ENCODE peak calls at places on chromosomes 4 and X, in six cellular contexts. T is K562, F is A549, P is endothelial cell of umbilical vein, C is GM12878, I is HepG2. R is an unnamed sample.

GRCh38 chr4:47032405-47033106 is 1.2 kb downstream of the GABRB1 start:
- DNase-seq in C (no peak), I (peak; percentile 37), P (peak; percentile 38), F (peak; percentile 4), T (peak; percentile 8), R (peak; percentile 60)

GRCh38 chr4:174055344-174055743 is 228.1 kb downstream of the FBXO8 start:
- DNase-seq in P (no peak), C (no peak), I (no peak), F (no peak), T (no peak), R (no peak)

GRCh38 chr4:123505077-123505456 is 108.5 kb downstream of the SPRY1 start:
- DNase-seq in F (no peak), I (peak; percentile 76), P (no peak), C (no peak), T (no peak), R (no peak)

GRCh38 chr4:118964891-118965411 is 76.3 kb downstream of the SYNPO2 start:
- DNase-seq in T (no peak), C (no peak), F (no peak), I (no peak), P (no peak), R (no peak)

GRCh38 chrX:101409043-101409442 is 1.0 kb downstream of the HNRNPH2 start:
- DNase-seq in P (no peak), I (no peak), T (no peak), F (no peak), C (no peak), R (no peak)

GRCh38 chrX:135556055-135556454 is 35.6 kb downstream of the INTS6L start:
- DNase-seq in P (no peak), F (no peak), I (no peak), C (no peak), T (no peak), R (peak; percentile 42)

GRCh38 chrX:16839852-16840460 is 30.2 kb downstream of the RBBP7 start:
- DNase-seq in F (no peak), C (no peak), I (no peak), T (no peak), P (no peak), R (peak; percentile 32)

GRCh38 chr4:10074767-10075105 is 41.9 kb downstream of the WDR1 start:
- DNase-seq in I (no peak), T (peak; percentile 40), P (peak; percentile 53), C (no peak), F (peak; percentile 41), R (peak; percentile 34)

GRCh38 chrX:72201836-72202536 is 20.4 kb downstream of the PIN4 start:
- DNase-seq in T (no peak), I (no peak), F (no peak), C (no peak), P (peak; percentile 66), R (no peak)

GRCh38 chr4:137509855-137510282 is 22.4 kb downstream of the PCDH18 start:
- DNase-seq in P (no peak), I (no peak), C (no peak), F (no peak), T (no peak), R (no peak)

GRCh38 chrX:115400960-115401359 is 111.4 kb downstream of the LUZP4 start:
- DNase-seq in P (no peak), T (no peak), F (no peak), I (no peak), C (no peak), R (no peak)

GRCh38 chr4:23039813-23040212 is 347.1 kb downstream of the GBA3 start:
- DNase-seq in C (no peak), T (no peak), P (no peak), I (no peak), F (no peak), R (no peak)

GRCh38 chrX:39772057-39772832 is 325.5 kb downstream of the BCOR start:
- DNase-seq in T (peak; percentile 55), F (no peak), C (no peak), I (peak; percentile 81), P (peak; percentile 44), R (peak; percentile 90)

GRCh38 chr4:53313510-53313909 is 52.4 kb downstream of the SCFD2 start:
- DNase-seq in I (peak; percentile 43), C (no peak), T (peak; percentile 33), F (peak; percentile 5), P (no peak), R (peak; percentile 37)

GRCh38 chr4:146073517-146073916 is 102.0 kb upstream of the LSM6 start:
- DNase-seq in T (no peak), C (no peak), F (no peak), P (no peak), I (no peak), R (no peak)

GRCh38 chrX:87941841-87942240 is 424.2 kb downstream of the KLHL4 start:
- DNase-seq in T (no peak), P (no peak), F (no peak), I (no peak), C (no peak), R (peak; percentile 1)

GRCh38 chrX:8867454-8867853 is 66.3 kb upstream of the FAM9A start:
- DNase-seq in P (no peak), C (no peak), T (no peak), F (no peak), I (no peak), R (no peak)

GRCh38 chr4:152618971-152619370 is 60.8 kb downstream of the TMEM154 start:
- DNase-seq in P (no peak), C (no peak), I (no peak), T (no peak), F (no peak), R (no peak)

GRCh38 chr4:68074397-68074796 is 55.3 kb downstream of the TMPRSS11F start:
- DNase-seq in C (no peak), P (no peak), F (no peak), I (no peak), T (no peak), R (peak; percentile 14)

GRCh38 chr4:32172761-32173160 is 1452.6 kb downstream of the PCDH7 start:
- DNase-seq in F (no peak), T (no peak), P (peak; percentile 41), I (no peak), C (no peak), R (no peak)

GRCh38 chr4:32169841-32170240 is 1449.7 kb downstream of the PCDH7 start:
- DNase-seq in P (no peak), C (no peak), T (no peak), F (no peak), I (no peak), R (no peak)

DNA sequence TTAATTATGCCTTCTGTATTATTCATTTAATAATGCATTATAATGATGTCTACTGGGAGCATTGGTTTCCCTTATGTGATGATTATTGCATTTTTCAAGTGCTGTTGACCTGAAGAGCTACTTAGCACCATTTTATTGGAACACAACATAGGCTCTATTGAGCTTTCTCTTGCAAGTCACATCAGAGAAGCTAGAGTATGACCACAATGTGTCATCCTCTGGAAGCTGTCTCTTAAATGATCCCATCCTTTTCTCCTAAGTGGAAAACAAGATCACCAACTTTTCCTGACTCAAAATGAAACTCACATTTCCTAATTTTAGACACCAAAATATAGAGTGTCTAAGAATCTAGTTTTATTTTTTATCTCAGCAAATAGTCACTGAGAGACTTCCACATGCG is 1451.9 kb downstream of the PCDH7 start:
- DNase-seq in F (no peak), I (no peak), T (no peak), P (no peak), C (no peak), R (no peak)
- TF ChIP-seq MYC in F (no peak), I (no peak), T (no peak), P (no peak), C (no peak), R (no peak)

GRCh38 chrX:47384502-47384901 is 14.1 kb downstream of the ZNF157 start:
- DNase-seq in T (peak; percentile 37), F (peak; percentile 14), P (peak; percentile 57), I (peak; percentile 64), C (peak; percentile 21), R (peak; percentile 69)
- TF ChIP-seq MYC in T (no peak), F (no peak), P (no peak), I (no peak), C (no peak), R (no peak)

GRCh38 chrX:47571896-47572295 is 10.3 kb upstream of the TIMP1 start:
- DNase-seq in I (no peak), C (no peak), F (no peak), P (no peak), T (no peak), R (no peak)

GRCh38 chrX:47573334-47574095 is 8.7 kb upstream of the TIMP1 start:
- DNase-seq in I (no peak), T (no peak), P (no peak), C (no peak), F (no peak), R (no peak)

GRCh38 chrX:47570794-47571193 is 9.8 kb downstream of the ARAF start:
- DNase-seq in T (no peak), C (no peak), P (no peak), I (no peak), F (no peak), R (no peak)

GRCh38 chrX:47572773-47573333 is 9.4 kb upstream of the TIMP1 start:
- DNase-seq in F (no peak), I (no peak), P (no peak), C (no peak), T (no peak), R (no peak)

GRCh38 chrX:47571215-47571614 is 10.2 kb downstream of the ARAF start:
- DNase-seq in F (no peak), I (no peak), T (no peak), C (no peak), P (no peak), R (no peak)
- TF ChIP-seq MYC in F (no peak), I (no peak), T (no peak), C (no peak), P (no peak), R (no peak)

GRCh38 chr4:27148211-27148895 is 287.7 kb downstream of the STIM2 start:
- DNase-seq in I (no peak), F (no peak), P (no peak), C (no peak), T (no peak), R (no peak)
- TF ChIP-seq MYC in I (no peak), F (no peak), P (no peak), C (no peak), T (no peak), R (no peak)

GRCh38 chrX:30597258-30598012 is 19.9 kb upstream of the TASL start:
- DNase-seq in T (no peak), I (no peak), C (peak; percentile 53), P (no peak), F (no peak), R (peak; percentile 77)
- TF ChIP-seq MYC in T (no peak), I (no peak), C (no peak), P (no peak), F (no peak), R (no peak)

GRCh38 chrX:38661561-38661960 is 100.2 kb downstream of the TSPAN7 start:
- DNase-seq in C (peak; percentile 38), F (no peak), T (no peak), I (no peak), P (no peak), R (no peak)
- TF ChIP-seq MYC in C (no peak), F (no peak), T (no peak), I (no peak), P (no peak), R (no peak)

GRCh38 chr4:179437962-179438361 is 1995.7 kb upstream of the AGA start:
- DNase-seq in I (no peak), C (no peak), P (no peak), T (no peak), F (no peak), R (no peak)
- TF ChIP-seq MYC in I (no peak), C (no peak), P (no peak), T (no peak), F (no peak), R (no peak)

GRCh38 chrX:133781174-133781573 is 204.2 kb downstream of the GPC3 start:
- DNase-seq in C (no peak), P (no peak), I (no peak), F (no peak), T (no peak), R (no peak)

GRCh38 chrX:133776072-133776471 is 209.3 kb downstream of the GPC3 start:
- DNase-seq in P (peak; percentile 1), I (no peak), T (peak; percentile 15), C (no peak), F (no peak), R (peak; percentile 8)
- TF ChIP-seq MYC in P (no peak), I (no peak), T (no peak), C (no peak), F (no peak), R (no peak)

R was measured in NB4.